ENCODE peak calls at places on chromosome 17, in seven cellular contexts. One of them, this sample, is unnamed.

GRCh38 chr17:13425390-13425789 is 176.3 kb downstream of the HS3ST3A1 start:
- DNase-seq in GM12892: no peak
- DNase-seq in breast epithelium: no peak
- DNase-seq in transverse colon: no peak
- DNase-seq in HCT116: no peak
- DNase-seq in suprapubic skin: no peak
- DNase-seq in vagina: no peak
- DNase-seq in this sample: no peak

GRCh38 chr17:73274490-73274889 is 12.8 kb upstream of the CPSF4L start:
- DNase-seq in transverse colon: no peak
- DNase-seq in vagina: no peak
- DNase-seq in GM12892: no peak
- DNase-seq in breast epithelium: no peak
- DNase-seq in suprapubic skin: no peak
- DNase-seq in HCT116: no peak
- DNase-seq in this sample: no peak

GRCh38 chr17:38881600-38882191 is 11.8 kb downstream of the LASP1 start:
- DNase-seq in vagina: no peak
- DNase-seq in HCT116: no peak
- DNase-seq in transverse colon: peak; percentile 60
- DNase-seq in GM12892: no peak
- DNase-seq in suprapubic skin: no peak
- DNase-seq in breast epithelium: no peak
- DNase-seq in this sample: peak; percentile 92

GRCh38 chr17:1486802-1487695 is 5.4 kb downstream of the MYO1C start:
- DNase-seq in GM12892: peak; percentile 67
- DNase-seq in breast epithelium: peak; percentile 94
- DNase-seq in transverse colon: peak; percentile 95
- DNase-seq in suprapubic skin: peak; percentile 95
- DNase-seq in HCT116: peak; percentile 68
- DNase-seq in vagina: no peak
- DNase-seq in this sample: peak; percentile 96

GRCh38 chr17:71966459-71967313 is 154.1 kb upstream of the SOX9 start:
- DNase-seq in GM12892: no peak
- DNase-seq in transverse colon: no peak
- DNase-seq in vagina: no peak
- DNase-seq in breast epithelium: no peak
- DNase-seq in HCT116: no peak
- DNase-seq in suprapubic skin: no peak
- DNase-seq in this sample: no peak

GRCh38 chr17:9002610-9003354 is 18.5 kb upstream of the NTN1 start:
- DNase-seq in vagina: no peak
- DNase-seq in HCT116: no peak
- DNase-seq in GM12892: peak; percentile 67
- DNase-seq in breast epithelium: no peak
- DNase-seq in transverse colon: no peak
- DNase-seq in suprapubic skin: no peak
- DNase-seq in this sample: no peak

GRCh38 chr17:62058611-62059010 is 6.5 kb downstream of the MED13 start:
- DNase-seq in vagina: no peak
- DNase-seq in HCT116: no peak
- DNase-seq in suprapubic skin: no peak
- DNase-seq in GM12892: no peak
- DNase-seq in breast epithelium: no peak
- DNase-seq in transverse colon: no peak
- DNase-seq in this sample: no peak

GRCh38 chr17:48011405-48012150 is 26.0 kb downstream of the COPZ2 start:
- DNase-seq in GM12892: peak; percentile 49
- DNase-seq in transverse colon: peak; percentile 49
- DNase-seq in vagina: no peak
- DNase-seq in breast epithelium: no peak
- DNase-seq in suprapubic skin: no peak
- DNase-seq in HCT116: peak; percentile 35
- DNase-seq in this sample: no peak

GRCh38 chr17:29612094-29612403 is 10.7 kb downstream of the CORO6 start:
- DNase-seq in breast epithelium: no peak
- DNase-seq in GM12892: no peak
- DNase-seq in transverse colon: no peak
- DNase-seq in suprapubic skin: no peak
- DNase-seq in vagina: no peak
- DNase-seq in HCT116: no peak
- DNase-seq in this sample: peak; percentile 67

GRCh38 chr17:35747540-35748017 is 5.5 kb downstream of the GAS2L2 start:
- DNase-seq in transverse colon: peak; percentile 77
- DNase-seq in suprapubic skin: peak; percentile 78
- DNase-seq in GM12892: peak; percentile 79
- DNase-seq in vagina: no peak
- DNase-seq in HCT116: peak; percentile 64
- DNase-seq in breast epithelium: peak; percentile 78
- DNase-seq in this sample: peak; percentile 88

GRCh38 chr17:12047977-12048376 is 27.3 kb downstream of the MAP2K4 start:
- DNase-seq in vagina: no peak
- DNase-seq in GM12892: no peak
- DNase-seq in breast epithelium: no peak
- DNase-seq in HCT116: no peak
- DNase-seq in suprapubic skin: no peak
- DNase-seq in transverse colon: no peak
- DNase-seq in this sample: no peak

GRCh38 chr17:2388020-2388704 is 12.7 kb downstream of the MNT start:
- DNase-seq in breast epithelium: no peak
- DNase-seq in transverse colon: no peak
- DNase-seq in suprapubic skin: no peak
- DNase-seq in GM12892: no peak
- DNase-seq in HCT116: no peak
- DNase-seq in vagina: no peak
- DNase-seq in this sample: no peak

GRCh38 chr17:76872221-76872873 is 4.1 kb downstream of the MGAT5B start:
- DNase-seq in transverse colon: peak; percentile 13
- DNase-seq in HCT116: peak; percentile 81
- DNase-seq in vagina: no peak
- DNase-seq in GM12892: no peak
- DNase-seq in breast epithelium: no peak
- DNase-seq in suprapubic skin: no peak
- DNase-seq in this sample: no peak

GRCh38 chr17:58318065-58318481 is 10.5 kb downstream of the TSPOAP1 start:
- DNase-seq in HCT116: no peak
- DNase-seq in vagina: no peak
- DNase-seq in GM12892: peak; percentile 8
- DNase-seq in transverse colon: no peak
- DNase-seq in breast epithelium: peak; percentile 44
- DNase-seq in suprapubic skin: peak; percentile 50
- DNase-seq in this sample: peak; percentile 59

GRCh38 chr17:14311979-14312378 is 11.1 kb downstream of the HS3ST3B1 start:
- DNase-seq in GM12892: no peak
- DNase-seq in suprapubic skin: no peak
- DNase-seq in breast epithelium: no peak
- DNase-seq in vagina: peak; percentile 44
- DNase-seq in HCT116: no peak
- DNase-seq in transverse colon: no peak
- DNase-seq in this sample: no peak

GRCh38 chr17:13825526-13826040 is 223.9 kb upstream of the HS3ST3A1 start:
- DNase-seq in HCT116: no peak
- DNase-seq in GM12892: no peak
- DNase-seq in transverse colon: no peak
- DNase-seq in vagina: no peak
- DNase-seq in breast epithelium: no peak
- DNase-seq in suprapubic skin: no peak
- DNase-seq in this sample: no peak

GRCh38 chr17:18198530-18198929 is 14.9 kb downstream of the ALKBH5 start:
- DNase-seq in breast epithelium: no peak
- DNase-seq in HCT116: no peak
- DNase-seq in transverse colon: no peak
- DNase-seq in suprapubic skin: no peak
- DNase-seq in vagina: no peak
- DNase-seq in GM12892: no peak
- DNase-seq in this sample: no peak

GRCh38 chr17:58330997-58331814 is 2.6 kb upstream of the TSPOAP1 start:
- DNase-seq in vagina: no peak
- DNase-seq in HCT116: no peak
- DNase-seq in suprapubic skin: no peak
- DNase-seq in breast epithelium: no peak
- DNase-seq in transverse colon: peak; percentile 66
- DNase-seq in GM12892: peak; percentile 29
- DNase-seq in this sample: no peak

GRCh38 chr17:65519471-65519870 is 42.0 kb downstream of the AXIN2 start:
- DNase-seq in GM12892: no peak
- DNase-seq in suprapubic skin: no peak
- DNase-seq in HCT116: no peak
- DNase-seq in transverse colon: no peak
- DNase-seq in vagina: no peak
- DNase-seq in breast epithelium: no peak
- DNase-seq in this sample: no peak

GRCh38 chr17:27259356-27259755 is 34.6 kb upstream of the WSB1 start:
- DNase-seq in GM12892: no peak
- DNase-seq in breast epithelium: no peak
- DNase-seq in transverse colon: no peak
- DNase-seq in HCT116: no peak
- DNase-seq in vagina: no peak
- DNase-seq in suprapubic skin: no peak
- DNase-seq in this sample: no peak

GRCh38 chr17:5864910-5865657 is 205.1 kb upstream of the WSCD1 start:
- DNase-seq in transverse colon: no peak
- DNase-seq in vagina: no peak
- DNase-seq in breast epithelium: no peak
- DNase-seq in HCT116: no peak
- DNase-seq in suprapubic skin: no peak
- DNase-seq in GM12892: no peak
- DNase-seq in this sample: no peak
- TF ChIP-seq POLR2AphosphoS5 in transverse colon: no peak
- TF ChIP-seq POLR2AphosphoS5 in vagina: no peak
- TF ChIP-seq POLR2AphosphoS5 in breast epithelium: no peak
- TF ChIP-seq POLR2AphosphoS5 in HCT116: no peak
- TF ChIP-seq POLR2AphosphoS5 in suprapubic skin: no peak
- TF ChIP-seq POLR2AphosphoS5 in GM12892: no peak
- TF ChIP-seq POLR2AphosphoS5 in this sample: no peak

GRCh38 chr17:31564291-31564690 is 172.8 kb downstream of the RAB11FIP4 start:
- DNase-seq in transverse colon: no peak
- DNase-seq in breast epithelium: no peak
- DNase-seq in vagina: no peak
- DNase-seq in GM12892: no peak
- DNase-seq in HCT116: no peak
- DNase-seq in suprapubic skin: no peak
- DNase-seq in this sample: no peak

GRCh38 chr17:31562447-31562846 is 171.0 kb downstream of the RAB11FIP4 start:
- DNase-seq in transverse colon: no peak
- DNase-seq in breast epithelium: no peak
- DNase-seq in suprapubic skin: no peak
- DNase-seq in vagina: no peak
- DNase-seq in HCT116: no peak
- DNase-seq in GM12892: no peak
- DNase-seq in this sample: no peak

GRCh38 chr17:31560836-31561235 is 169.4 kb downstream of the RAB11FIP4 start:
- DNase-seq in HCT116: no peak
- DNase-seq in suprapubic skin: no peak
- DNase-seq in vagina: no peak
- DNase-seq in GM12892: no peak
- DNase-seq in transverse colon: no peak
- DNase-seq in breast epithelium: no peak
- DNase-seq in this sample: no peak

GRCh38 chr17:31559647-31560501 is 168.4 kb downstream of the RAB11FIP4 start:
- DNase-seq in suprapubic skin: no peak
- DNase-seq in GM12892: no peak
- DNase-seq in vagina: no peak
- DNase-seq in transverse colon: no peak
- DNase-seq in HCT116: no peak
- DNase-seq in breast epithelium: peak; percentile 56
- DNase-seq in this sample: no peak

GRCh38 chr17:31561469-31562412 is 170.3 kb downstream of the RAB11FIP4 start:
- DNase-seq in vagina: no peak
- DNase-seq in suprapubic skin: no peak
- DNase-seq in breast epithelium: no peak
- DNase-seq in GM12892: no peak
- DNase-seq in HCT116: no peak
- DNase-seq in transverse colon: no peak
- DNase-seq in this sample: no peak
- TF ChIP-seq POLR2AphosphoS5 in vagina: no peak
- TF ChIP-seq POLR2AphosphoS5 in suprapubic skin: no peak
- TF ChIP-seq POLR2AphosphoS5 in breast epithelium: no peak
- TF ChIP-seq POLR2AphosphoS5 in GM12892: no peak
- TF ChIP-seq POLR2AphosphoS5 in HCT116: no peak
- TF ChIP-seq POLR2AphosphoS5 in transverse colon: no peak
- TF ChIP-seq POLR2AphosphoS5 in this sample: no peak

DNA sequence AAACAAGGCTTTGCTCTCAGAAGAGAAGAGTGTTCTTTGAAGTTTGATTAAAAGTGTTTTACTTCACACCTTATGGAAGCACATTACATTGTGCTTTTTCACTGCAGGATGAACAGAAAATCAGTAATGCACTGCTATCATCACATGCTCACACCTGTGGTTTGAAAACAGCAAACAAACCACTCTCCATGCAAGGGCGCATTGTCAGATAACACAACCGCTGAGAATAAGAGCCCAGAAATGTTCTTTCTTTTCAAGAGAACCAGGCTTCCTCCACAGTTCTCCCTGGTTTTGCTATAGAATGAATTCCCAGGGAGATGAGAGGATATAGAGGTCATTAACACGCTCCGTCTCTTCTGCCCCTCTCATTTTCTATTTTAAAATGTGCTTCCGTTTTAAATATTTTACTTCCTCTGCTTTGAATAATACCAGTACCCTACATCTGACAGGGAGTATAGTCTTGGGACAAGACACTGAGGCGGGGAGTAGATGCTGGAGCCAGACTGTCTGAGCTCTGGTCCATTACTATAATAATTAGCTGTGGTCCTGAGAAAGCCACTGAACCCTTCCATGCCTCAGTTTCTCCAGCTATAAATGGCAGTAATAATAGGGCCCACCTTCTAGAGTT is 71.6 kb downstream of the CDK5R1 start:
- DNase-seq in transverse colon: no peak
- DNase-seq in suprapubic skin: no peak
- DNase-seq in vagina: no peak
- DNase-seq in GM12892: no peak
- DNase-seq in HCT116: no peak
- DNase-seq in breast epithelium: no peak
- DNase-seq in this sample: no peak
- TF ChIP-seq POLR2AphosphoS5 in transverse colon: no peak
- TF ChIP-seq POLR2AphosphoS5 in suprapubic skin: no peak
- TF ChIP-seq POLR2AphosphoS5 in vagina: no peak
- TF ChIP-seq POLR2AphosphoS5 in GM12892: no peak
- TF ChIP-seq POLR2AphosphoS5 in HCT116: no peak
- TF ChIP-seq POLR2AphosphoS5 in breast epithelium: no peak
- TF ChIP-seq POLR2AphosphoS5 in this sample: no peak

DNA sequence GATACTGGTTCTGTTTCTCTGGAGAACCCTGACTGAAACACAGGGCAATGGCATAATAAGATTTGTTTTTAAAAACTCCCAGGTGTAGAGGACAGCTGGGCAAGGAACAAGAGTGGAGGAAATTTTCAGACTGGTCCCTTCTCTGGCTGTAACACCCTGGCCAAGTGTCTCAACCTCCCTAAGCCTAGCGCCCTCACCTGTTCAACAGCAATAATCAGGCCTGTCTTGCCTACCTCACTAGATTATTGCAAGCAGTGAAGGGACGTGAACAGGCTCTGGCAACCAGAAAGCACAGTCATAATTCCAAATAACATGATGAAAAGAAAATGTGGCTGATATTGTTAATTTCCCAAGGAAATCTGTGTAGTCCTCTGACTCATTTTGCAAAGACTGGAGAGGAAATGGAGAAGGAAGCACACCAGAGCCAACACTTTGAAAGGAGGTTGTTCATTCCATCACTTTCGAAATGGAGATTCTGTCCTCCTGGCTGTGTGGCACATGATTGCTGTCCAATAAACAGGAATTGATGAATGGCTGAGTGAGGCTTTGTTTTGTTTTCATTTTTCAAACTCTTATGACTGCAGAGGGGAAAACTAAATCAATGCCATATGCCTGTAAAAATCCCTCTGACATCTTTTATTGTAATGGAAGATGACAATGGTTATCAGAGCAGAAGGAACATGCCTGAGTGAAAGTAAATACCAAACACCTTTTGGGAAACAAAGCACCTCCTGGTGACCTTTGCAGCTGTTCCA is 87.4 kb upstream of the HLF start:
- DNase-seq in breast epithelium: no peak
- DNase-seq in transverse colon: no peak
- DNase-seq in vagina: no peak
- DNase-seq in GM12892: no peak
- DNase-seq in HCT116: no peak
- DNase-seq in suprapubic skin: no peak
- DNase-seq in this sample: no peak
- TF ChIP-seq POLR2AphosphoS5 in breast epithelium: no peak
- TF ChIP-seq POLR2AphosphoS5 in transverse colon: no peak
- TF ChIP-seq POLR2AphosphoS5 in vagina: no peak
- TF ChIP-seq POLR2AphosphoS5 in GM12892: no peak
- TF ChIP-seq POLR2AphosphoS5 in HCT116: no peak
- TF ChIP-seq POLR2AphosphoS5 in suprapubic skin: no peak
- TF ChIP-seq POLR2AphosphoS5 in this sample: no peak

This sample was measured in sigmoid colon.